ENCODE peak calls at places on chromosomes 7 and 10, in ten cellular contexts. S is left cardiac atrium; I is activated CD8-positive, alpha-beta memory T cell treated with anti-CD3 and anti-CD28 coated beads for 24 hours; F is fibroblast of pulmonary artery; X is lower leg skin; N is aorta; R is stimulated activated CD4-positive, alpha-beta T cell treated with anti-CD3 and anti-CD28 coated beads, Interleukin-12 subunit alpha, Interleukin-12 subunit beta, amount 100 ng/mL, for 48 hours; B is C1 segment of cervical spinal cord; T is non-pigmented ciliary epithelial cell; O is cerebellum. U is an unnamed sample.

GRCh38 chr7:44391171-44391570 is 65.8 kb upstream of the CAMK2B start:
- DNase-seq in S (no peak), I (peak), F (no peak), X (peak), N (no peak), R (no peak), B (no peak), T (no peak), O (no peak), U (no peak)

GRCh38 chr10:133377025-133377817 is 1.8 kb upstream of the PAOX start:
- DNase-seq in S (no peak), I (no peak), F (no peak), X (no peak), N (no peak), R (no peak), B (no peak), T (no peak), O (no peak), U (no peak)

GRCh38 chr10:88131561-88132139 is 268.2 kb downstream of the PTEN start:
- DNase-seq in S (no peak), I (no peak), F (no peak), X (peak), N (peak), R (no peak), B (no peak), T (no peak), O (peak), U (no peak)

GRCh38 chr10:124679401-124679800 is 64.8 kb downstream of the FAM53B start:
- DNase-seq in S (no peak), I (no peak), F (no peak), X (no peak), N (no peak), R (no peak), B (no peak), T (no peak), O (no peak), U (no peak)

GRCh38 chr10:84825330-84825729 is 496.9 kb downstream of the CCSER2 start:
- DNase-seq in S (peak), I (no peak), F (peak), X (no peak), N (no peak), R (no peak), B (no peak), T (peak), O (no peak), U (no peak)

GRCh38 chr10:44731271-44731670 is 179.9 kb upstream of the TMEM72 start:
- DNase-seq in S (no peak), I (no peak), F (no peak), X (no peak), N (no peak), R (no peak), B (no peak), T (no peak), O (no peak), U (no peak)

GRCh38 chr10:79066460-79067240 is 2.1 kb upstream of the ZMIZ1 start:
- DNase-seq in S (no peak), I (no peak), F (peak), X (no peak), N (no peak), R (no peak), B (no peak), T (no peak), O (peak), U (no peak)

GRCh38 chr7:128365432-128365831 is 3.9 kb upstream of the PRRT4 start:
- DNase-seq in S (no peak), I (no peak), F (no peak), X (no peak), N (no peak), R (no peak), B (no peak), T (no peak), O (no peak), U (no peak)

GRCh38 chr10:126006906-126007305 is 110.5 kb downstream of the FANK1 start:
- DNase-seq in S (no peak), I (no peak), F (no peak), X (no peak), N (no peak), R (no peak), B (no peak), T (no peak), O (no peak), U (no peak)

GRCh38 chr10:86305521-86305920 is 61.1 kb downstream of the GRID1 start:
- DNase-seq in S (no peak), I (no peak), F (no peak), X (peak), N (no peak), R (no peak), B (no peak), T (no peak), O (no peak), U (no peak)

GRCh38 chr10:123402021-123402420 is 247.8 kb downstream of the BUB3 start:
- DNase-seq in S (no peak), I (no peak), F (no peak), X (peak), N (no peak), R (no peak), B (no peak), T (no peak), O (no peak), U (no peak)

GRCh38 chr10:124678566-124679240 is 65.5 kb downstream of the FAM53B start:
- DNase-seq in S (no peak), I (no peak), F (no peak), X (no peak), N (no peak), R (no peak), B (no peak), T (no peak), O (no peak), U (peak)

GRCh38 chr7:87574630-87575029 is 26.1 kb downstream of the ABCB1 start:
- DNase-seq in S (no peak), I (no peak), F (peak), X (no peak), N (no peak), R (no peak), B (no peak), T (peak), O (no peak), U (no peak)

GRCh38 chr7:47991270-47991669 is 11.9 kb upstream of the HUS1 start:
- DNase-seq in S (no peak), I (no peak), F (no peak), X (no peak), N (no peak), R (no peak), B (no peak), T (no peak), O (no peak), U (no peak)

GRCh38 chr7:87339373-87339897 is 6.0 kb upstream of the CROT start:
- DNase-seq in S (no peak), I (no peak), F (peak), X (no peak), N (no peak), R (no peak), B (no peak), T (no peak), O (no peak), U (no peak)

GRCh38 chr10:27474741-27475140 is 29.4 kb upstream of the RAB18 start:
- DNase-seq in S (no peak), I (no peak), F (no peak), X (no peak), N (no peak), R (no peak), B (no peak), T (no peak), O (no peak), U (no peak)

GRCh38 chr7:2911466-2911865 is 67.4 kb upstream of the GNA12 start:
- DNase-seq in S (no peak), I (no peak), F (no peak), X (no peak), N (no peak), R (no peak), B (no peak), T (no peak), O (no peak), U (no peak)

GRCh38 chr7:17131060-17131345 is 167.4 kb upstream of the AHR start:
- DNase-seq in S (no peak), I (no peak), F (peak), X (no peak), N (no peak), R (no peak), B (no peak), T (no peak), O (no peak), U (no peak)

GRCh38 chr10:132477398-132478340 is 59.9 kb upstream of the INPP5A start:
- DNase-seq in S (no peak), I (no peak), F (no peak), X (no peak), N (peak), R (no peak), B (no peak), T (no peak), O (no peak), U (no peak)

GRCh38 chr10:43949351-43949750 is 300.7 kb upstream of the ZNF32 start:
- DNase-seq in S (no peak), I (no peak), F (peak), X (no peak), N (no peak), R (no peak), B (no peak), T (no peak), O (no peak), U (no peak)

GRCh38 chr7:37391791-37392672 is 56.6 kb downstream of the ELMO1 start:
- DNase-seq in S (no peak), I (no peak), F (no peak), X (no peak), N (no peak), R (no peak), B (no peak), T (no peak), O (no peak), U (no peak)

U was measured in CD4-positive, CD25-positive, alpha-beta regulatory T cell.